ENCODE peak calls at places on chromosomes 7 and 10, in four cellular contexts. R is H1, J is GM12878, O is K562. L is an unnamed sample.

GRCh38 chr7:111384065-111384891 is 178.0 kb downstream of the IMMP2L start:
- DNase-seq in R (no peak), J (no peak), O (no peak), L (no peak)

GRCh38 chr10:48655426-48656240 is 29.0 kb upstream of the WDFY4 start:
- DNase-seq in R (peak), J (no peak), O (peak), L (no peak)

GRCh38 chr7:151351967-151352366 is 10.4 kb downstream of the NUB1 start:
- DNase-seq in R (no peak), J (no peak), O (no peak), L (no peak)

GRCh38 chr10:120997313-120998102 is 146.3 kb downstream of the WDR11 start:
- DNase-seq in R (no peak), J (no peak), O (no peak), L (no peak)

GRCh38 chr10:103814626-103815370 is 40.6 kb downstream of the SH3PXD2A start:
- DNase-seq in R (no peak), J (no peak), O (no peak), L (no peak)

GRCh38 chr7:44382459-44383300 is 57.3 kb upstream of the CAMK2B start:
- DNase-seq in R (peak), J (no peak), O (no peak), L (no peak)

GRCh38 chr10:28263136-28263857 is 39.6 kb downstream of the MPP7 start:
- DNase-seq in R (no peak), J (no peak), O (no peak), L (no peak)

GRCh38 chr10:77386833-77387232 is 250.8 kb downstream of the KCNMA1 start:
- DNase-seq in R (no peak), J (no peak), O (no peak), L (no peak)

GRCh38 chr10:60905580-60905979 is 38.4 kb downstream of the RHOBTB1 start:
- DNase-seq in R (no peak), J (no peak), O (no peak), L (no peak)

GRCh38 chr7:52413051-52413450 is 622.4 kb upstream of the POM121L12 start:
- DNase-seq in R (no peak), J (no peak), O (no peak), L (no peak)

GRCh38 chr10:62724465-62724864 is 80.1 kb upstream of the ADO start:
- DNase-seq in R (no peak), J (no peak), O (peak), L (peak)

GRCh38 chr10:51699145-51699474 is 285 bp downstream of the CSTF2T start:
- DNase-seq in R (no peak), J (no peak), O (no peak), L (no peak)
- TF ChIP-seq EGR1 in R (no peak), J (no peak), O (no peak), L (no peak)

DNA sequence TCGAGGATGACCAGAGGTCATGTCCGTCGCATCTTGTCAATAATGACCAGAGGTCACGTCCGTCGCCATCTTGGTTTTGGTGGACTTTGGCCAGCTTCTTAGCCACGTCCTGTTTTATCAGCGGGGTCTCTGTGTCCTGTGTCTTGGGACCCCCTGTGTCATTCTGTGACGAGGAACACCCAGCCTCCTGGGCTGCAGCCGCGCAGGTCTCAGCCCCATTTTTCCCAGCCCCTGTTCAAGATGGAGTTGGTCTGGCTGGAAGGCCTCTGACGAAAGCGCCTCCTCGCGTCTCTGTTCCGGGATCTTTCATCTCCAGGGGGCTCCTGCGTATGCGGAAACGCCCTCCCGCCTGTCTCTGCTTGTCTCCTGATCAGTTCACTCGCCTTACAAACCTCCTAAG is 134.2 kb downstream of the ELFN1 start:
- DNase-seq in R (no peak), J (no peak), O (no peak), L (no peak)
- TF ChIP-seq ATF3 in R (no peak), J (no peak), O (no peak), L (no peak)

GRCh38 chr7:134865001-134865845 is 85.8 kb downstream of the CALD1 start:
- DNase-seq in R (no peak), J (peak), O (no peak), L (no peak)
- TF ChIP-seq EGR1 in R (no peak), J (no peak), O (no peak), L (no peak)

GRCh38 chr10:52950578-52950977 is 178.0 kb upstream of the MBL2 start:
- DNase-seq in R (no peak), J (no peak), O (no peak), L (no peak)

GRCh38 chr10:52954407-52954806 is 181.8 kb upstream of the MBL2 start:
- DNase-seq in R (no peak), J (no peak), O (no peak), L (no peak)

GRCh38 chr10:52949899-52950298 is 177.3 kb upstream of the MBL2 start:
- DNase-seq in R (no peak), J (no peak), O (no peak), L (no peak)

GRCh38 chr10:52952391-52953079 is 180.0 kb upstream of the MBL2 start:
- DNase-seq in R (no peak), J (no peak), O (no peak), L (no peak)

GRCh38 chr10:52951819-52952218 is 179.2 kb upstream of the MBL2 start:
- DNase-seq in R (peak), J (no peak), O (peak), L (no peak)
- TF ChIP-seq ATF3 in R (no peak), J (no peak), O (no peak), L (no peak)